ENCODE peak calls at places on chromosomes 1 and 21, in ten cellular contexts. W is GM20000, H is germinal center, S is astrocyte of the spinal cord, K is HS-5, M is GM12865, U is A549, Q is non-pigmented ciliary epithelial cell, C is AG09319, L is NCI-H748 treated with DMSO at 0.1 percent for 48 hours. D is an unnamed sample.

GRCh38 chr1:201828451-201828819 is 522 bp upstream of the IPO9 start:
- DNase-seq in C (no peak), U (no peak), Q (no peak), M (no peak), H (no peak), S (no peak), W (no peak), L (no peak), K (no peak), D (no peak)

GRCh38 chr1:47951026-47951425 is 46.2 kb downstream of the TRABD2B start:
- DNase-seq in U (no peak), L (no peak), W (no peak), M (no peak), C (no peak), S (no peak), H (no peak), K (no peak), Q (no peak), D (no peak)

GRCh38 chr1:174884001-174884400 is 115.7 kb upstream of the CACYBP start:
- DNase-seq in H (no peak), M (no peak), Q (no peak), C (no peak), L (no peak), S (no peak), K (no peak), U (no peak), W (no peak), D (no peak)

GRCh38 chr1:202802998-202803932 is 5.0 kb downstream of the KDM5B start:
- DNase-seq in W (no peak), L (no peak), C (no peak), U (no peak), K (no peak), Q (no peak), H (no peak), M (no peak), S (peak; percentile 37), D (no peak)

GRCh38 chr1:36988741-36989193 is 45.5 kb downstream of the GRIK3 start:
- DNase-seq in K (no peak), L (no peak), H (no peak), S (no peak), U (no peak), Q (no peak), W (no peak), M (no peak), C (no peak), D (peak; percentile 57)

GRCh38 chr21:17461014-17461413 is 51.8 kb upstream of the CXADR start:
- DNase-seq in S (peak; percentile 81), H (no peak), W (no peak), C (no peak), M (no peak), K (no peak), L (no peak), Q (peak; percentile 65), U (peak; percentile 14), D (no peak)

GRCh38 chr1:108016451-108016920 is 51.5 kb upstream of the VAV3 start:
- DNase-seq in H (no peak), L (no peak), S (peak; percentile 77), K (peak; percentile 91), C (no peak), U (no peak), Q (peak; percentile 91), W (no peak), M (peak; percentile 34), D (no peak)

GRCh38 chr1:183590225-183591191 is at the start of gene NCF2:
- DNase-seq in S (no peak), U (no peak), W (peak; percentile 79), L (no peak), C (no peak), M (peak; percentile 96), H (peak; percentile 77), Q (no peak), K (no peak), D (no peak)

GRCh38 chr1:28566931-28567330 is 14.0 kb downstream of the TRNAU1AP start:
- DNase-seq in K (no peak), H (no peak), W (no peak), C (no peak), M (no peak), Q (no peak), U (no peak), L (no peak), S (no peak), D (no peak)

D was measured in NCI-H1436.